ENCODE peak calls at places on chromosomes 3 and 15, in ten cellular contexts. A is stomach, Q is hepatocyte, I is fibroblast of lung, P is prostate gland, X is IMR-90, G is right atrium auricular region, W is tibial artery, H is cardiac muscle cell, K is BE2C. C is an unnamed sample. For H3K36me3, the result is how much of the 10 kb centered on the place peaks cover.

GRCh38 chr3:79415351-79415750 is 352.4 kb downstream of the ROBO1 start:
- DNase-seq in A (no peak), Q (no peak), I (no peak), P (no peak), X (no peak), G (no peak), W (no peak), H (peak), K (no peak), C (no peak)

GRCh38 chr3:186099178-186099577 is 9.7 kb downstream of the ETV5 start:
- DNase-seq in A (peak), Q (peak), I (peak), P (peak), X (peak), G (peak), W (peak), H (peak), K (peak), C (no peak)

GRCh38 chr3:139520028-139520737 is 19.4 kb downstream of the RBP1 start:
- DNase-seq in A (no peak), Q (peak), I (peak), P (no peak), X (peak), G (peak), W (no peak), H (peak), K (peak), C (no peak)

GRCh38 chr15:101810905-101811304 is 1.1 kb upstream of the OR4F15 start:
- DNase-seq in A (no peak), Q (peak), I (peak), P (no peak), X (no peak), G (no peak), W (no peak), H (no peak), K (no peak), C (no peak)

GRCh38 chr3:22269827-22270226 is 518.8 kb upstream of the ZNF385D start:
- DNase-seq in A (no peak), Q (no peak), I (peak), P (no peak), X (no peak), G (no peak), W (peak), H (peak), K (no peak), C (no peak)

GRCh38 chr3:39463269-39463668 is 4.2 kb upstream of the MOBP start:
- DNase-seq in A (no peak), Q (no peak), I (no peak), P (no peak), X (no peak), G (no peak), W (no peak), H (no peak), K (no peak), C (no peak)

GRCh38 chr15:69921626-69922624 is 175.8 kb downstream of the TLE3 start:
- DNase-seq in A (no peak), Q (no peak), I (no peak), P (no peak), X (no peak), G (peak), W (no peak), H (no peak), K (no peak), C (peak)

GRCh38 chr3:22245122-22245521 is 494.1 kb upstream of the ZNF385D start:
- DNase-seq in A (no peak), Q (peak), I (peak), P (no peak), X (peak), G (no peak), W (peak), H (peak), K (no peak), C (no peak)

GRCh38 chr3:194562986-194563385 is 70.2 kb downstream of the TMEM44 start:
- DNase-seq in A (no peak), Q (no peak), I (no peak), P (no peak), X (no peak), G (no peak), W (no peak), H (no peak), K (no peak), C (no peak)

GRCh38 chr3:24683090-24683489 is 188.4 kb upstream of the THRB start:
- DNase-seq in A (no peak), Q (no peak), I (peak), P (no peak), X (peak), G (no peak), W (no peak), H (no peak), K (no peak), C (no peak)

GRCh38 chr15:100476805-100477204 is 51.9 kb downstream of the CERS3 start:
- DNase-seq in A (no peak), Q (no peak), I (no peak), P (no peak), X (no peak), G (no peak), W (no peak), H (no peak), K (no peak), C (no peak)

GRCh38 chr3:76765526-76765925 is 274.4 kb upstream of the ROBO2 start:
- DNase-seq in A (no peak), Q (no peak), I (no peak), P (no peak), X (no peak), G (no peak), W (no peak), H (no peak), K (no peak), C (no peak)

GRCh38 chr3:133962879-133963278 is 66.8 kb downstream of the SLCO2A1 start:
- DNase-seq in A (no peak), Q (peak), I (peak), P (no peak), X (peak), G (no peak), W (no peak), H (peak), K (no peak), C (no peak)

GRCh38 chr3:53842436-53843194 is 3.6 kb downstream of the CHDH start:
- DNase-seq in A (peak), Q (peak), I (no peak), P (peak), X (peak), G (no peak), W (no peak), H (peak), K (no peak), C (no peak)

GRCh38 chr15:55552926-55553325 is 35.2 kb downstream of the PYGO1 start:
- DNase-seq in A (no peak), Q (peak), I (peak), P (no peak), X (peak), G (no peak), W (no peak), H (peak), K (peak), C (no peak)

GRCh38 chr3:14156843-14157561 is 21.4 kb downstream of the XPC start:
- DNase-seq in A (no peak), Q (no peak), I (no peak), P (no peak), X (no peak), G (no peak), W (no peak), H (no peak), K (no peak), C (peak)

GRCh38 chr15:41773332-41773728 is 954 bp upstream of the MAPKBP1 start:
- DNase-seq in A (no peak), Q (no peak), I (no peak), P (no peak), X (no peak), G (no peak), W (no peak), H (peak), K (no peak), C (no peak)

GRCh38 chr15:58952751-58953150 is 19.3 kb upstream of the SLTM start:
- DNase-seq in A (no peak), Q (no peak), I (peak), P (no peak), X (peak), G (no peak), W (no peak), H (peak), K (no peak), C (no peak)

GRCh38 chr3:108393128-108393900 is 97.0 kb downstream of the HHLA2 start:
- DNase-seq in A (no peak), Q (no peak), I (no peak), P (no peak), X (no peak), G (no peak), W (no peak), H (no peak), K (no peak), C (no peak)

GRCh38 chr3:135329479-135329878 is 534.4 kb downstream of the EPHB1 start:
- DNase-seq in A (no peak), Q (no peak), I (no peak), P (no peak), X (no peak), G (no peak), W (no peak), H (no peak), K (peak), C (no peak)

GRCh38 chr3:139281512-139282196 is 62.2 kb upstream of the MRPS22 start:
- DNase-seq in A (no peak), Q (no peak), I (no peak), P (no peak), X (no peak), G (no peak), W (no peak), H (no peak), K (peak), C (no peak)

GRCh38 chr15:66646308-66646707 is 55.7 kb upstream of the SMAD6 start:
- DNase-seq in A (no peak), Q (no peak), I (no peak), P (no peak), X (no peak), G (no peak), W (no peak), H (peak), K (peak), C (no peak)

GRCh38 chr3:36991923-36992805 is 767 bp downstream of the EPM2AIP1 start:
- DNase-seq in A (no peak), Q (peak), I (peak), P (peak), X (peak), G (no peak), W (peak), H (peak), K (no peak), C (no peak)

GRCh38 chr3:152857082-152857481 is 22.2 kb downstream of the P2RY1 start:
- DNase-seq in A (no peak), Q (no peak), I (no peak), P (no peak), X (no peak), G (no peak), W (no peak), H (no peak), K (no peak), C (no peak)

GRCh38 chr3:66428733-66429132 is 72.1 kb downstream of the LRIG1 start:
- DNase-seq in A (peak), Q (peak), I (peak), P (peak), X (peak), G (peak), W (peak), H (peak), K (peak), C (no peak)

GRCh38 chr3:49566312-49566711 is 12.0 kb downstream of the BSN start:
- DNase-seq in A (no peak), Q (no peak), I (no peak), P (no peak), X (no peak), G (no peak), W (no peak), H (no peak), K (no peak), C (no peak)

GRCh38 chr3:60384352-60384751 is 866.9 kb downstream of the FHIT start:
- DNase-seq in A (no peak), Q (no peak), I (peak), P (no peak), X (peak), G (no peak), W (no peak), H (peak), K (no peak), C (no peak)

GRCh38 chr3:135980343-135980742 is 14.8 kb downstream of the PPP2R3A start:
- DNase-seq in A (no peak), Q (no peak), I (no peak), P (no peak), X (no peak), G (no peak), W (no peak), H (no peak), K (no peak), C (no peak)

GRCh38 chr3:48301814-48302194 is 31.7 kb downstream of the SPINK8 start:
- DNase-seq in A (peak), Q (peak), I (peak), P (peak), X (peak), G (no peak), W (peak), H (peak), K (no peak), C (no peak)

GRCh38 chr3:195914648-195915473 is 6.5 kb upstream of the TNK2 start:
- DNase-seq in A (peak), Q (peak), I (peak), P (peak), X (peak), G (peak), W (peak), H (peak), K (peak), C (no peak)
- H3K4me3 ChIP-seq in A (no peak), Q (no peak), I (no peak), P (no peak), X (no peak), G (no peak), W (peak), H (no peak), K (no peak), C (no peak)

DNA sequence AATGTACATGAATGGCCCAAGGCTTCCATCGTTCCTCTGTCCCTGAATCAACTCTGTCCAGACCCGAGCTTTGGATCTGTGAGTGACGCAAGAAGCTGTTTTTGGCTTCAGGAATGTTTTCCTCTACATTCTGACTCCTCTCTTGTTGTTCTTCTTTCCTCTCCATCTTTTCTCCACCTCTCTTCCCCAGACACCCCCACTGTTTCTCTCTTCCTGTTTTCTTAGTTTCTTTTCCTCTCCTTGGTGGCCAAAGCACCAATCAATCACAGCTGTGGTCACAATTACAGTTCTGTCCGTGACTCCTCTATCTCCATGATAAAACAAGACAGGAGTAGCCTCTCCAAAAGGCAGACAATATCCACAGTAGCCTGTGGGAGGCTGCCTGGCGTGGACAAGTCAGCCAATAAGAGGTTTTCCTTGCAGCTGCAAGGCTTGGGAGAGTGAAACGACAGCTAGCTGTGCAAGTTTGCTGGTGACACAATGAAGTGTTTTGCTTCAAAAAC is 4.9 kb upstream of the TMEM212 start:
- DNase-seq in A (no peak), Q (no peak), I (peak), P (no peak), X (peak), G (peak), W (peak), H (peak), K (no peak), C (no peak)
- TF ChIP-seq CTCF in A (no peak), Q (no peak), I (no peak), P (no peak), X (peak), G (peak), W (peak), H (no peak), K (no peak), C (no peak)

DNA sequence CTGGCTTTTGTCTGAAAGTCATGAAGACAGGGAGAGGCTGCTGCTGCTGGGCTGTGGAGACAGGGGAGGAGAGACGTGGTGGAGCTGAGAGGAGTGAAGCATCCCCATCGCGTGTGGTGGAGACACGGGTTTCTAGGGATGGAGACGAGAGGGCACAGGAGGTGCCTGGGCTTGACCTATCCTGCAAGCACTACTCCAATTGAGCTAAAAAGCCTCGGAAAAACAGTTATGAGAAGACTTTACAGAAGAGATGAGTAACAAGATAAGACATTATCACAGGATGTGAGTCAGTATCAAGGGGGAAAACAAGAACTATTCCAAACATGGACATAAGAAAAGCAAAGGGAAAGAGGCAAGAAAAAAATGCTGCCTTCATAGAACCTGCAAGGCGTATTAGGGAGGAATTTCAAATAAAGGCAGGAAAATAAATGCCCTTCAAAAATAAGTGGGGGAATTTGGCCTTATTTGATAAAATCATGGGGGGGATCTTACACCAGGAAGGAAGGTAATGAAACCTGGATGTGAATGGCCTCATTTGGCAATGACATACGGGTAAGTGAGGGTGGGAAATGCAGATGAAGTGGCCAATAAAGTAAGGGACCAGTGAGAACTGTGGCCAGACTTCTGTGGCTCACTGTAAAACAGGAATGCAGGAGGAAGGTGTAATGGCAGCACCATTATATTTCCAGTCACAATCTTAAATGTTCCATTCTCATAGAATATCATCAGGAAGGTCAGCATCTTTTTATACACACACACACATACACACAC is 97.9 kb downstream of the PLD1 start:
- DNase-seq in A (no peak), Q (no peak), I (peak), P (no peak), X (peak), G (no peak), W (no peak), H (peak), K (no peak), C (no peak)
- H3K36me3 ChIP-seq in A (under half), Q (under half), I (under half), P (under half), X (under half), G (half or more), W (under half), H (under half), K (under half), C (under half)

GRCh38 chr3:99925584-99925983 is 107.9 kb downstream of the CMSS1 start:
- DNase-seq in A (peak), Q (peak), I (peak), P (peak), X (peak), G (no peak), W (peak), H (peak), K (peak), C (no peak)
- H3K4me3 ChIP-seq in A (no peak), Q (no peak), I (no peak), P (no peak), X (no peak), G (no peak), W (no peak), H (no peak), K (no peak), C (no peak)

GRCh38 chr3:113551821-113552220 is 19.5 kb downstream of the SIDT1 start:
- DNase-seq in A (no peak), Q (no peak), I (no peak), P (peak), X (no peak), G (no peak), W (no peak), H (no peak), K (no peak), C (no peak)
- TF ChIP-seq CTCF in A (no peak), Q (no peak), I (no peak), P (no peak), X (no peak), G (no peak), W (no peak), H (no peak), K (no peak), C (no peak)

DNA sequence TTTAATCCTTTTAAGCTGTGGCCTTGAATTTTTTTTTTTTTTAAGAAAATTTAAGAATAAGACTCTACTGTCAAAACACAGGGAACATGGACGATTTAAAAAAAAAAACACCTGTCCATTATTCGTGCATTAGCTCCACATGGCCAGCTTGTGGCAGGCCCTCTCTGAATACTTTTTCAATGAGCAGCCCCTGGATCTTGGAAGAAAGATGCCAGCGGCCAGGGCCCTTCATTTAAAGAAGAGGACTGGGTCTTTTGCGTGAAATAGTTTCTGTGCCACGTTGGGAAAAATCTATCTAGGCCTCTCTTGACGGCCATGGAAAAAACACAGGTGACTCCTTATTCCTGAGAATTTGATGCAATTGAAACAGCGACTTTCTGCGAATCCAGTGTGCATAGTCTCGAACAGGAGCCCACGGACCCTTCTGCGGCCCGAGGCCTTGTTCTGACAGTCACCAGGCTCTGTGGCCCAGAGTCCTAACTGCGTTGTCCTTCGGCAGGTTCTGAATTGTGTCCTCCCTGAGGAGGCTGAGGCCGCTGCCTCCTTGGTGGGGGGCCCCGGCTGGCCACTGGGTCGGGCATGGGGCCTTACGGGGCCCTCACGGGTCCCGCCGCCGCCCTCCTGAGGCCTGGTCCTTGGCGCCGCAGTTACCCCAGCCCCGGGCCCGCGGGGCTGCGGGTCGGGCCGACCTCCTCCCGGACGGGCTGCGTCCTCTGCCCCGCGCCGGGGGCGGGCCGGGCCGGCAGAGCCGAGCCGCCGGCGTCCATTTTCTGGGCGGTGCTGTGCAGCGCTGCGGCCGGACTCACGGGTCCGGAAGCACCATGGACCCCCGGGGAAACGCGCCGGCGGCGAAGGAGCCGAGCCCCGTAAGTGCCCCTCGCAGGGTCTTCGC is 33.5 kb downstream of the ZBTB38 start:
- DNase-seq in A (peak), Q (peak), I (peak), P (no peak), X (no peak), G (no peak), W (peak), H (peak), K (peak), C (no peak)
- H3K36me3 ChIP-seq in A (under half), Q (under half), I (under half), P (under half), X (under half), G (under half), W (under half), H (under half), K (under half), C (under half)